ENCODE peak calls at places on chromosomes 16 and 17, in six cellular contexts. Y is K562; Q is AG04450; J is PC-3; P is CD8-positive, alpha-beta T cell; O is CD4-positive, alpha-beta T cell. X is an unnamed sample.

GRCh38 chr16:2162676-2163118 is 7.1 kb downstream of the TRAF7 start:
- DNase-seq in Y (no peak), Q (no peak), J (peak), P (no peak), O (no peak), X (no peak)

GRCh38 chr16:67451061-67451703 is 20.3 kb downstream of the HSD11B2 start:
- DNase-seq in Y (no peak), Q (no peak), J (no peak), P (no peak), O (no peak), X (no peak)

GRCh38 chr17:43949777-43950176 is 4.0 kb downstream of the PYY start:
- DNase-seq in Y (no peak), Q (no peak), J (no peak), P (no peak), O (no peak), X (no peak)

GRCh38 chr17:17079336-17079735 is 37.1 kb downstream of the MPRIP start:
- DNase-seq in Y (no peak), Q (no peak), J (no peak), P (no peak), O (no peak), X (no peak)

GRCh38 chr17:55242481-55242880 is 22.3 kb upstream of the HLF start:
- DNase-seq in Y (no peak), Q (no peak), J (no peak), P (no peak), O (no peak), X (no peak)

GRCh38 chr16:48930951-48931553 is 321.1 kb upstream of the N4BP1 start:
- DNase-seq in Y (no peak), Q (no peak), J (no peak), P (no peak), O (no peak), X (no peak)

GRCh38 chr17:44905006-44906000 is 6.1 kb upstream of the EFTUD2 start:
- DNase-seq in Y (no peak), Q (no peak), J (no peak), P (no peak), O (no peak), X (no peak)

GRCh38 chr17:2064511-2064910 is 9.6 kb downstream of the HIC1 start:
- DNase-seq in Y (no peak), Q (no peak), J (no peak), P (no peak), O (no peak), X (peak)

GRCh38 chr17:73191443-73192218 is 1.2 kb upstream of the COG1 start:
- DNase-seq in Y (peak), Q (peak), J (peak), P (peak), O (peak), X (peak)

GRCh38 chr17:81307636-81308035 is 12.5 kb upstream of the SLC38A10 start:
- DNase-seq in Y (no peak), Q (no peak), J (no peak), P (no peak), O (no peak), X (no peak)

GRCh38 chr17:41647940-41648410 is 23.6 kb upstream of the KRT17 start:
- DNase-seq in Y (peak), Q (peak), J (peak), P (peak), O (peak), X (peak)

GRCh38 chr17:59154335-59154720 is 658 bp downstream of the SKA2 start:
- DNase-seq in Y (peak), Q (no peak), J (peak), P (peak), O (peak), X (peak)

GRCh38 chr17:80800775-80801391 is 190.8 kb upstream of the CHMP6 start:
- DNase-seq in Y (no peak), Q (no peak), J (no peak), P (no peak), O (no peak), X (no peak)

GRCh38 chr17:78409191-78409621 is 30.8 kb downstream of the PGS1 start:
- DNase-seq in Y (no peak), Q (no peak), J (peak), P (no peak), O (no peak), X (no peak)

GRCh38 chr17:74832421-74832820 is 27.3 kb downstream of the GRIN2C start:
- DNase-seq in Y (no peak), Q (no peak), J (no peak), P (no peak), O (no peak), X (no peak)

GRCh38 chr16:12141073-12141472 is 164.5 kb downstream of the SNX29 start:
- DNase-seq in Y (no peak), Q (no peak), J (peak), P (no peak), O (no peak), X (no peak)

GRCh38 chr17:63984651-63985386 is 12.1 kb upstream of the SCN4A start:
- DNase-seq in Y (peak), Q (peak), J (peak), P (peak), O (peak), X (no peak)

GRCh38 chr16:1632638-1632970 is 20.4 kb downstream of the CRAMP1 start:
- DNase-seq in Y (no peak), Q (no peak), J (no peak), P (no peak), O (no peak), X (no peak)

GRCh38 chr16:89341274-89341673 is 123.8 kb downstream of the ZNF778 start:
- DNase-seq in Y (no peak), Q (no peak), J (no peak), P (no peak), O (no peak), X (no peak)

GRCh38 chr16:67161595-67162058 is 1.9 kb downstream of the FBXL8 start:
- DNase-seq in Y (no peak), Q (no peak), J (peak), P (no peak), O (no peak), X (no peak)

GRCh38 chr17:18946536-18946935 is 5.4 kb upstream of the SLC5A10 start:
- DNase-seq in Y (no peak), Q (no peak), J (no peak), P (no peak), O (no peak), X (no peak)

GRCh38 chr16:55915116-55915827 is 40.1 kb upstream of the CES5A start:
- DNase-seq in Y (no peak), Q (no peak), J (no peak), P (no peak), O (no peak), X (no peak)

GRCh38 chr17:38673714-38674012 is 1.1 kb downstream of the EPOP start:
- DNase-seq in Y (no peak), Q (no peak), J (no peak), P (no peak), O (no peak), X (no peak)

GRCh38 chr17:9258115-9259020 is 237.1 kb downstream of the NTN1 start:
- DNase-seq in Y (no peak), Q (no peak), J (no peak), P (no peak), O (no peak), X (no peak)

GRCh38 chr16:84922351-84923135 is 88.8 kb downstream of the ZDHHC7 start:
- DNase-seq in Y (no peak), Q (no peak), J (no peak), P (no peak), O (no peak), X (no peak)

GRCh38 chr17:80262775-80263244 is 2.2 kb downstream of the RNF213 start:
- DNase-seq in Y (no peak), Q (no peak), J (no peak), P (no peak), O (no peak), X (peak)

GRCh38 chr16:22161999-22162657 is at the start of gene SDR42E2:
- DNase-seq in Y (peak), Q (no peak), J (no peak), P (peak), O (peak), X (no peak)

GRCh38 chr16:58128721-58129096 is 472 bp downstream of the CFAP20 start:
- DNase-seq in Y (peak), Q (no peak), J (no peak), P (no peak), O (no peak), X (no peak)

GRCh38 chr17:51045616-51046526 is 74.8 kb downstream of the SPAG9 start:
- DNase-seq in Y (no peak), Q (no peak), J (no peak), P (no peak), O (no peak), X (no peak)

GRCh38 chr16:77660311-77660710 is 62.0 kb upstream of the NUDT7 start:
- DNase-seq in Y (peak), Q (peak), J (peak), P (no peak), O (no peak), X (no peak)

GRCh38 chr16:15819046-15819445 is 37.8 kb downstream of the MYH11 start:
- DNase-seq in Y (no peak), Q (no peak), J (no peak), P (no peak), O (no peak), X (no peak)

GRCh38 chr17:49015179-49015923 is 18.2 kb downstream of the IGF2BP1 start:
- DNase-seq in Y (no peak), Q (no peak), J (no peak), P (no peak), O (no peak), X (no peak)

GRCh38 chr17:49018116-49018612 is 21.0 kb downstream of the IGF2BP1 start:
- DNase-seq in Y (no peak), Q (no peak), J (no peak), P (no peak), O (no peak), X (no peak)

GRCh38 chr17:49018673-49019215 is 21.6 kb downstream of the IGF2BP1 start:
- DNase-seq in Y (no peak), Q (no peak), J (no peak), P (no peak), O (no peak), X (no peak)

GRCh38 chr17:49015924-49016774 is 19.0 kb downstream of the IGF2BP1 start:
- DNase-seq in Y (no peak), Q (no peak), J (peak), P (no peak), O (no peak), X (no peak)

GRCh38 chr17:49016775-49017463 is 19.7 kb downstream of the IGF2BP1 start:
- DNase-seq in Y (no peak), Q (peak), J (peak), P (no peak), O (no peak), X (no peak)
- TF ChIP-seq CTCF in Y (no peak), Q (no peak), J (no peak), P (no peak), O (no peak), X (no peak)

DNA sequence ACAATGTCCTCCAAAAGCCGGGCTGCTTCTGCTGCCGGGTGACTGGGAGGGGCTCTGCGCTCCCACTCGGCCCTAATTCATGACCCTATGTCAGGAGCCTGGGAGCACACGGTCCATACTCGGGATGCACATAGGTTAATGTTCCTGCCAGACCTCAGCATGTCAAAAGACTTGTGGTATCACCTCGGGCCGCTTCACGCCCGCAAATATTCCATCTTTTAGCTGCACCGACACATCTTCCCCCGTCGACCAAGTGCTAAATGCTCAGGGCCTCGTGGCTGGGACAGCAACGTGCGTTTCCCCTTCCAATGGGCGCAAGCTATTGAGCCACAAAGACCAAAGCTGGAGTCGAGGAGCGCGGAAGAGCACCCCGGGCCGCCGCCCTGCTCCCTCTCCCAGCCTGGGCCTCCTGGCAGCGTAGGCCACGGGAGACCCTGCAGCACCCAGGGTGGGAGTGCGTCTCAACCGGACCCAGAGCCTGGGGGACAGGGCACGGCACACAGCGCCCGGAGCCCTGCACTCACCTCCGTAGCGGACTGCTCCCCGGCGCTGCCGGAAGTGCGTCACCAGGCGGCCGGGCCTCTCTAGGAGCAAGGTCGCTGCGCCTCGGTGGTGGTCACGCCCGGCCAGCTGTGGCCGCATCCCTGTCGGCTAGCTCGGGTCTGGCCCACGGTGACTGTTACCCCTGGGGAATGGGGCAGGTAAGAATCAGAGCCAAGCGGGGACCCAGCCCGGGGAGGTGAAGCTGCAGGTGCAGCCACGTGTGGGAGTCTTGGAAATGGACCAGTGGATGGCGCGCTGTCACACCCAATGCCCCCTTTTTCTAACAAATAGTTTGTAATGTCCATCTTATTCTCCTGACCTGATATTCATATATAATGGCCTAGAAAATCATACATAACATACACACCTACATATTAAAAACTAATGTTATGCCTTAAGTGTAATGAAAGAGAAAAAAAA is at the start of gene ZNF23:
- DNase-seq in Y (peak), Q (peak), J (peak), P (peak), O (peak), X (peak)
- TF ChIP-seq CTCF in Y (no peak), Q (peak), J (no peak), P (peak), O (peak), X (no peak)

DNA sequence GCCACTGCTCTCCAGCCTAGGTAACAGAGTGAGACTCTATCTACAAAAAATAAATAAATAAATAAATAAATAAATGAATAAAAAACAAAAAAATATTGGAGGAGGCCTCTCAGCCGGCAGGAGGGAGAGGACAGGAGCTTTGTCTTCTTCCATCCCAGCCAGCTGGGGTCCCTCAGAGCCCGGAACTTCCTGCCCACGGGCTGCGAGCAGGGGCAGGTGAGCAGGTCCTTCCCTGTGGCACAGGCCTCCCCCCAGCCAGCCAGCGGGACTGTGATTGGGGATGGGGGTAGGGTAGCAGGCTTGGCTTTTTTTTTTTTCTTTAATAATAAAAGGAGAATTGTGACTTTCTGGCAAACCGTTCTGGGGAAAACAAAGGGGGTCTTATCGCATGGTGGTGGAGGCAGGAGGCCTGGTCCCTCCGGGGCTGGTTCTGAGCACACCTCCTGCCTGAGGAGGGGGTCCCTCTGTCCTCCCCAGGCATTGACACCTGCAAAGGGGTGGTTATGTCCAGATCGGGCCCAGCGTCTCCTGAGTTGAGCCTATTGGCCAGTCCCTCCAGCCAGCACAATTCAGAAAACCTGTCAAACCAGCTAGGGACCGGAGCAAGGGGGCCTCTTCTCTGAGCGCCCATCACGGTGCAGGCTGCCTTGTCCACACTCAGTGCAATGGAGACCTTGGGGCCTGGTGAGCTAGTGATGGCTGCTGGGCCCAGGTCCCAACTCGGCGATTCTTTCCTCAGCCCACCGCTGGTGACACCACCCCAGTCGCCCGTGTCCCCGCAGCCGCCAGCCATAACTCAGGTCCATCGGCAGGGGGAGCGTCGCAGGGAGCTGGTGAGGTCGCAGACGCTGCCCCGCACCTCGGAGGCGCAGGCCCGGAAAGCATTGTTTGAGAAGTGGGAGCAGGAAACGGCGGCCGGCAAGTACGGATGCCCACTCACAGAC is 10.3 kb downstream of the SMTNL2 start:
- DNase-seq in Y (peak), Q (no peak), J (no peak), P (peak), O (peak), X (no peak)
- TF ChIP-seq CTCF in Y (peak), Q (peak), J (peak), P (peak), O (peak), X (no peak)

GRCh38 chr16:14004031-14004718 is 66.9 kb upstream of the MRTFB start:
- DNase-seq in Y (no peak), Q (no peak), J (no peak), P (no peak), O (no peak), X (no peak)

GRCh38 chr16:14002416-14002815 is 68.7 kb upstream of the MRTFB start:
- DNase-seq in Y (no peak), Q (no peak), J (no peak), P (no peak), O (no peak), X (no peak)

GRCh38 chr16:14001521-14001920 is 69.6 kb upstream of the MRTFB start:
- DNase-seq in Y (no peak), Q (no peak), J (no peak), P (no peak), O (no peak), X (no peak)

GRCh38 chr16:14004719-14005315 is 66.3 kb upstream of the MRTFB start:
- DNase-seq in Y (no peak), Q (no peak), J (no peak), P (no peak), O (no peak), X (no peak)

DNA sequence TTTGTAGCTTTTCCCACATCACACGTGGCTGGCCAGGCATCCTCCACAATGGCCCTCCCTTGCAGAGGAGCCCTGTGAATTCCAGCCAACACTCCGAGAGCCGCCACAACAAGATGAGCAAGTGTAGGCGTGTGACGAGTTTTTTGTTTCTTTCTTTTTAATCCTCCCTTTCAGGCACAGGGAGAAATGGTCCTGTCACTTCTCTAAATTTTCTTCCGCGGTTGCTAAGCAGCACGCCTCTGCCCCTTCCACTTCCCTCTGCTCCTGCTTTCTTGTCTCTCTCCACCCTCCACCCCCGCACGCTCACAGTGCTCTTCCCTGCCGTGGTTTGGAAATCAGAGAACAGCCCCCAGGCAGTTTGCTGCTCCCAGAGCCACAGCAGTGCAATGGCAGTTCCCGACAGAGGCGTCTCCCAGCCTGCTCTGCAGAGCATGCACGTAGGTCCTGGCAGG is 68.0 kb upstream of the MRTFB start:
- DNase-seq in Y (peak), Q (no peak), J (peak), P (no peak), O (no peak), X (no peak)
- TF ChIP-seq CTCF in Y (no peak), Q (no peak), J (no peak), P (no peak), O (no peak), X (no peak)

GRCh38 chr16:75241955-75242354 is 9.5 kb downstream of the BCAR1 start:
- DNase-seq in Y (no peak), Q (no peak), J (no peak), P (no peak), O (no peak), X (no peak)

GRCh38 chr16:75243667-75244224 is 7.7 kb downstream of the BCAR1 start:
- DNase-seq in Y (no peak), Q (no peak), J (no peak), P (no peak), O (no peak), X (no peak)

GRCh38 chr16:75244844-75245758 is 6.3 kb downstream of the BCAR1 start:
- DNase-seq in Y (no peak), Q (peak), J (peak), P (no peak), O (no peak), X (no peak)

GRCh38 chr16:75246504-75247205 is 4.8 kb downstream of the BCAR1 start:
- DNase-seq in Y (no peak), Q (no peak), J (no peak), P (no peak), O (no peak), X (no peak)

GRCh38 chr16:75244225-75244792 is 7.1 kb downstream of the BCAR1 start:
- DNase-seq in Y (no peak), Q (no peak), J (peak), P (no peak), O (no peak), X (no peak)
- TF ChIP-seq CTCF in Y (no peak), Q (no peak), J (no peak), P (no peak), O (no peak), X (no peak)

GRCh38 chr17:57873261-57874057 is 23.6 kb upstream of the MRPS23 start:
- DNase-seq in Y (no peak), Q (no peak), J (no peak), P (no peak), O (no peak), X (no peak)

GRCh38 chr17:57875109-57876022 is 25.5 kb upstream of the MRPS23 start:
- DNase-seq in Y (peak), Q (peak), J (peak), P (no peak), O (no peak), X (no peak)

GRCh38 chr17:57874434-57875108 is 24.7 kb upstream of the MRPS23 start:
- DNase-seq in Y (no peak), Q (peak), J (no peak), P (no peak), O (no peak), X (no peak)

GRCh38 chr17:57872536-57872935 is 22.7 kb upstream of the MRPS23 start:
- DNase-seq in Y (no peak), Q (no peak), J (no peak), P (no peak), O (no peak), X (no peak)

DNA sequence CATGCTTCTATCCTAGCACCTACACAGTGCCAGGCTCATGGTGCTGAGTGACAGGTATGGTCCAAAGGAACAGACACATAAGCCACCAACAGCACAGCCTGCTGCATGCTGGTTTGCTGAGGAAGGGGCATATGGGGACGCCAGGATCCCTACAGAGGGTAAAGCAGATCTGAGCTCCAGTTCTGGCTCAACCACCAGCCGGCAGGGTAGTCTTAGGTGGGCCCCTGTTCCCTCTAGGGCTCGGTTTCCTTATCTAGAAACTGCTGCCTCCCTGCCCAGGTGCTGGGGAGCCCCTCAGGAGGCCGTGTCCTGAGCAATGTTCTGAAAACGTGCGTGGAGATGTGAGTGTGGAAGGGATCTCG is 24.2 kb upstream of the MRPS23 start:
- DNase-seq in Y (no peak), Q (no peak), J (no peak), P (no peak), O (no peak), X (no peak)
- TF ChIP-seq CTCF in Y (no peak), Q (no peak), J (no peak), P (no peak), O (no peak), X (no peak)